ENCODE peak calls at places on chromosomes 11 and 22, in four cellular contexts. One of them, this sample, is unnamed.

GRCh38 chr11:58902881-58903280 is 36.4 kb upstream of the GLYATL1 start:
- DNase-seq in K562: no peak
- DNase-seq in GM12878: no peak
- DNase-seq in HepG2: no peak
- DNase-seq in this sample: no peak

GRCh38 chr22:22196018-22196533 is 48.5 kb upstream of the VPREB1 start:
- DNase-seq in K562: no peak
- DNase-seq in GM12878: no peak
- DNase-seq in HepG2: no peak
- DNase-seq in this sample: no peak

GRCh38 chr22:28917747-28918543 is 34.6 kb downstream of the ZNRF3 start:
- DNase-seq in K562: no peak
- DNase-seq in GM12878: no peak
- DNase-seq in HepG2: peak; percentile 86
- DNase-seq in this sample: peak; percentile 74

GRCh38 chr11:110086892-110087309 is 6.3 kb upstream of the ZC3H12C start:
- DNase-seq in K562: no peak
- DNase-seq in GM12878: no peak
- DNase-seq in HepG2: no peak
- DNase-seq in this sample: no peak

GRCh38 chr11:9861860-9862725 is 198.2 kb downstream of the SWAP70 start:
- DNase-seq in K562: peak; percentile 71
- DNase-seq in GM12878: peak; percentile 31
- DNase-seq in HepG2: peak; percentile 64
- DNase-seq in this sample: peak; percentile 31

GRCh38 chr11:13440100-13440855 is 22.7 kb downstream of the BTBD10 start:
- DNase-seq in K562: no peak
- DNase-seq in GM12878: no peak
- DNase-seq in HepG2: no peak
- DNase-seq in this sample: peak; percentile 3

GRCh38 chr11:71286701-71287643 is 34.6 kb upstream of the SHANK2 start:
- DNase-seq in K562: no peak
- DNase-seq in GM12878: no peak
- DNase-seq in HepG2: peak; percentile 38
- DNase-seq in this sample: no peak

GRCh38 chr11:106986261-106986660 is 32.0 kb downstream of the GUCY1A2 start:
- DNase-seq in K562: no peak
- DNase-seq in GM12878: no peak
- DNase-seq in HepG2: no peak
- DNase-seq in this sample: no peak

GRCh38 chr22:44712962-44713361 is 11.0 kb downstream of the PRR5 start:
- DNase-seq in K562: no peak
- DNase-seq in GM12878: no peak
- DNase-seq in HepG2: no peak
- DNase-seq in this sample: no peak

GRCh38 chr22:32661296-32661695 is 140.2 kb upstream of the TIMP3 start:
- DNase-seq in K562: no peak
- DNase-seq in GM12878: no peak
- DNase-seq in HepG2: no peak
- DNase-seq in this sample: no peak

GRCh38 chr11:11608783-11609232 is 13.0 kb downstream of the GALNT18 start:
- DNase-seq in K562: no peak
- DNase-seq in GM12878: no peak
- DNase-seq in HepG2: no peak
- DNase-seq in this sample: no peak

GRCh38 chr22:49132009-49132408 is 695.7 kb downstream of the BRD1 start:
- DNase-seq in K562: no peak
- DNase-seq in GM12878: no peak
- DNase-seq in HepG2: no peak
- DNase-seq in this sample: no peak

GRCh38 chr11:66315921-66316811 is 678 bp downstream of the CD248 start:
- DNase-seq in K562: no peak
- DNase-seq in GM12878: no peak
- DNase-seq in HepG2: no peak
- DNase-seq in this sample: no peak

GRCh38 chr11:47184711-47185304 is 1.4 kb downstream of the PACSIN3 start:
- DNase-seq in K562: no peak
- DNase-seq in GM12878: no peak
- DNase-seq in HepG2: peak; percentile 90
- DNase-seq in this sample: no peak

GRCh38 chr22:36334081-36334831 is 53.5 kb downstream of the MYH9 start:
- DNase-seq in K562: peak; percentile 68
- DNase-seq in GM12878: no peak
- DNase-seq in HepG2: no peak
- DNase-seq in this sample: no peak

GRCh38 chr11:44623716-44624491 is 58.4 kb downstream of the CD82 start:
- DNase-seq in K562: no peak
- DNase-seq in GM12878: no peak
- DNase-seq in HepG2: no peak
- DNase-seq in this sample: no peak

GRCh38 chr22:32830473-32830872 is 29.0 kb downstream of the TIMP3 start:
- DNase-seq in K562: no peak
- DNase-seq in GM12878: no peak
- DNase-seq in HepG2: no peak
- DNase-seq in this sample: no peak

GRCh38 chr11:2916114-2916891 is 12.9 kb downstream of the PHLDA2 start:
- DNase-seq in K562: no peak
- DNase-seq in GM12878: no peak
- DNase-seq in HepG2: no peak
- DNase-seq in this sample: no peak

GRCh38 chr22:46336119-46337078 is 885 bp downstream of the TRMU start:
- DNase-seq in K562: peak; percentile 55
- DNase-seq in GM12878: no peak
- DNase-seq in HepG2: peak; percentile 20
- DNase-seq in this sample: no peak

GRCh38 chr11:8959546-8960166 is 4.6 kb downstream of the TMEM9B start:
- DNase-seq in K562: peak; percentile 60
- DNase-seq in GM12878: peak; percentile 65
- DNase-seq in HepG2: peak; percentile 71
- DNase-seq in this sample: peak; percentile 67

GRCh38 chr11:8055836-8056526 is 25.0 kb upstream of the TUB start:
- DNase-seq in K562: no peak
- DNase-seq in GM12878: no peak
- DNase-seq in HepG2: no peak
- DNase-seq in this sample: no peak

GRCh38 chr22:23862103-23862502 is 4.4 kb downstream of the SLC2A11 start:
- DNase-seq in K562: no peak
- DNase-seq in GM12878: no peak
- DNase-seq in HepG2: no peak
- DNase-seq in this sample: peak; percentile 32
- TF ChIP-seq SRF in K562: no peak
- TF ChIP-seq SRF in GM12878: no peak
- TF ChIP-seq SRF in HepG2: no peak
- TF ChIP-seq SRF in this sample: no peak

GRCh38 chr11:133793271-133793848 is 52.0 kb downstream of the SPATA19 start:
- DNase-seq in K562: no peak
- DNase-seq in GM12878: no peak
- DNase-seq in HepG2: no peak
- DNase-seq in this sample: no peak

GRCh38 chr11:133796043-133796795 is 49.1 kb downstream of the SPATA19 start:
- DNase-seq in K562: no peak
- DNase-seq in GM12878: no peak
- DNase-seq in HepG2: no peak
- DNase-seq in this sample: no peak

GRCh38 chr11:133790995-133791394 is 54.3 kb downstream of the SPATA19 start:
- DNase-seq in K562: no peak
- DNase-seq in GM12878: no peak
- DNase-seq in HepG2: no peak
- DNase-seq in this sample: no peak

GRCh38 chr11:133795088-133795487 is 50.2 kb downstream of the SPATA19 start:
- DNase-seq in K562: no peak
- DNase-seq in GM12878: no peak
- DNase-seq in HepG2: no peak
- DNase-seq in this sample: no peak

DNA sequence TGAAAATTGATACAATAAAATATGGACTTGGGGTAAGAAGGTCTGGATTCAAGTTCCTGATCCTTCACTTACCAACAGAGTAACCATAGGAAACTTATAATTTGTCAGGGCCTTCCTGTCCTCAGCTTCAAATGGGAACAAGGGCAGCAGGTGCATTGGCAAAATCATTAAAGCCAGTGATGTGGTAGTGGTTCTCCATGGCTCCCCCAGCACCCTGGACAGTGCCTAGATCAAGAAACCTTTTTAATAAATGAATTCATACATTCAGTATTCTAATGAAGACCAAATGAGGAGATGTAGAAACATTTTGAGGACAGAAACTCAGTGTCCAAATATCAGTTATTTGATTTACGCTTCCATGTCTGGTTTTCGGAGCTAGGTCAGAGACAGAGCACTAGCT is 51.1 kb downstream of the SPATA19 start:
- DNase-seq in K562: no peak
- DNase-seq in GM12878: no peak
- DNase-seq in HepG2: no peak
- DNase-seq in this sample: no peak
- TF ChIP-seq REST in K562: no peak
- TF ChIP-seq REST in GM12878: no peak
- TF ChIP-seq REST in HepG2: no peak
- TF ChIP-seq REST in this sample: no peak

GRCh38 chr11:34944692-34945091 is 28.3 kb downstream of the PDHX start:
- DNase-seq in K562: no peak
- DNase-seq in GM12878: no peak
- DNase-seq in HepG2: no peak
- DNase-seq in this sample: no peak

GRCh38 chr11:34941688-34942087 is 25.3 kb downstream of the PDHX start:
- DNase-seq in K562: no peak
- DNase-seq in GM12878: no peak
- DNase-seq in HepG2: no peak
- DNase-seq in this sample: no peak

GRCh38 chr11:34936945-34937344 is 20.5 kb downstream of the PDHX start:
- DNase-seq in K562: no peak
- DNase-seq in GM12878: no peak
- DNase-seq in HepG2: no peak
- DNase-seq in this sample: no peak

GRCh38 chr11:34938621-34939020 is 22.2 kb downstream of the PDHX start:
- DNase-seq in K562: no peak
- DNase-seq in GM12878: no peak
- DNase-seq in HepG2: no peak
- DNase-seq in this sample: no peak

GRCh38 chr11:34940026-34940677 is 23.7 kb downstream of the PDHX start:
- DNase-seq in K562: no peak
- DNase-seq in GM12878: no peak
- DNase-seq in HepG2: no peak
- DNase-seq in this sample: no peak
- TF ChIP-seq SRF in K562: no peak
- TF ChIP-seq SRF in GM12878: no peak
- TF ChIP-seq SRF in HepG2: no peak
- TF ChIP-seq SRF in this sample: no peak

DNA sequence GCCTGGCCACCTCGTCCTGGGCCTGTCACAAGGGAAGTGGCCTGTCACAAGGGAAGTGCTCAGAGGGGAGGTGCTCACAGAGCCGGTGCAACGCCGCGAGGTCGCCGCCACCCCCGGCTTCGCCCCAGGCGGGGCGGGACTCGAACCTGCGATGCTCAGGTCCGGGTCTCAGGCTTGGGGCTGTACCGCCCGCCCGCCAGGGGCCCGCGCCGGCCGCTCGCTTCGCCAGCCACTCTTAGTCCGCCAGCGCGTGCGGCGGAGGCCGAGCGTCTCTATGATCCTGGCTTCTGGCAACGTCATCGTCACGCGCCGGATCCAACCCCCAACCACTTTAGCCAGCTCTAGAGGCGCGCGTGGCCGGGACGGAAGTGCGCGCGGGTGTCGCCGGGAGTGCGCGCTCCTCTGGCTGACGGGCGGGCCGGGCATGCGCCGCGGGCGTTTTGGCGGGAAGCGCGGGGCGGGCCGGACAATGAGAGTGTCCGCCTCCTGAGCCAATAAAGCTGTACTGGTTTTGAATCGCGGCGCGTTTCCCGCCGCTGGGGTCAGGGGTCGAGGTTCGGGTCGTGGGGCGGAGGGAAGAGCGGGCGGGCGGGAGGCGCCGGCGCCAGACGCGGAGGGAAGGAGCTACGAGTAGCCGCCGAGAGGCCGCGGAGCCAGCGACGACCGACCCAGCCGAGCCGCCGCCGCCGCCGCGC is at the start of gene TRMT2A:
- DNase-seq in K562: peak; percentile 100
- DNase-seq in GM12878: peak; percentile 86
- DNase-seq in HepG2: peak; percentile 95
- DNase-seq in this sample: peak; percentile 97
- TF ChIP-seq REST in K562: peak; percentile 90
- TF ChIP-seq REST in GM12878: no peak
- TF ChIP-seq REST in HepG2: no peak
- TF ChIP-seq REST in this sample: no peak

DNA sequence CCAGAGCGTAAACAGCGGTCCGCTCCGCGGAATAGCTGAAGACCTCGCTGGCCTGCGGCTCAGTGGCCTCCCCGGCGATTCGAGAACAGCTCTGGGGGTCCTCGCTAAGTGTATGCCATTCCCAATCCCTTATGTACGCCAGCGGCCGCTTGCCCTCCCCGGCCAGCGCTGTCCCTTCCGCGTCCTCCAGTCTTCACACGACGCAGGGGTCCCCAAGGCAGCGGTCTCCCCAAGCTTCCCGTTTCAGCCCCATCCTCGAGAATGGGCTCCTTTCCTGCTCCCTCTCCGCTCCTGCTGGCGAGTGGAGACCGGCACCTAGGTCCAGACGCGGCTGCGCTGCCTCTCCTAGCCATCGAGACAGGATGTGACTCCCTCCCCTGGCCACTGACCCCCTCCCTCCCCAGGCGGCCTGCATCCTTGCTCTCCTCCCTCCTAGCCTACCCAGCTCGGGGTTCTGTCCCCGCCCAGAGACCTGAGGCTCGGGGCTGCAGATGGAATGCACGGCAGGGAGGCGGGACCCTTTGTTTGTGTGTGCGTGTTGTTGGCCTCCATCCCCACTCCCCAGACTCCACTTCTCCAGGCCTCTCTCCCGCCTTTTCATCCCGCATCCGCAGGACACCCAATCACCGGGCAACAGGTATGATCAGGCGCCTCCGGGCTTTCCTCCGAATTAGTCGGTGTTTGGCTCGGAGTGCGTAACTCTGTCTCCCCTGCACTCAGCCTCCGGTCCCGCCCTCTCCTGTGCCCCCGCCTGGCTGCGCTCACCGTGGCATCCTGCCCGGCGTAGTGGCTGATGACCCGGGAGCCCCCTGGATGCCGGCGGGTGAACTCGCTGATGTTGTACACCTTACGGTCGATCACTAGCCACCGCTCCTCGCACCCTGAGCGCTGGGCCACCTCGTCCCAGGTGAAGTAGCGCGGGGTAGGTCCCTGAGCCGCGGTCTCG is 740 bp downstream of the FADS1 start:
- DNase-seq in K562: peak; percentile 71
- DNase-seq in GM12878: no peak
- DNase-seq in HepG2: peak; percentile 64
- DNase-seq in this sample: peak; percentile 27
- TF ChIP-seq SRF in K562: no peak
- TF ChIP-seq SRF in GM12878: no peak
- TF ChIP-seq SRF in HepG2: no peak
- TF ChIP-seq SRF in this sample: no peak